ENCODE peak calls at places on chromosomes 1 and 21, in ten cellular contexts. One of them, this sample, is unnamed. For H3K4me1 and H3K27me3, the result is how much of the 10 kb centered on the place peaks cover.

GRCh38 chr1:3133671-3134070 is 64.7 kb downstream of the PRDM16 start:
- DNase-seq in colonic mucosa: peak
- DNase-seq in H1: no peak
- DNase-seq in fibroblast of lung: peak
- DNase-seq in mesendoderm: no peak
- DNase-seq in left ventricle myocardium inferior: no peak
- DNase-seq in cardiac muscle cell: no peak
- DNase-seq in effector memory CD4-positive, alpha-beta T cell: no peak
- DNase-seq in naive thymus-derived CD4-positive, alpha-beta T cell: no peak
- DNase-seq in PC-9: no peak
- DNase-seq in this sample: no peak

GRCh38 chr1:150017206-150017750 is 6.8 kb upstream of the OTUD7B start:
- DNase-seq in colonic mucosa: peak
- DNase-seq in H1: peak
- DNase-seq in fibroblast of lung: no peak
- DNase-seq in mesendoderm: peak
- DNase-seq in left ventricle myocardium inferior: no peak
- DNase-seq in cardiac muscle cell: no peak
- DNase-seq in effector memory CD4-positive, alpha-beta T cell: no peak
- DNase-seq in naive thymus-derived CD4-positive, alpha-beta T cell: no peak
- DNase-seq in PC-9: peak
- DNase-seq in this sample: no peak

GRCh38 chr21:41857771-41858300 is 21.3 kb downstream of the PRDM15 start:
- DNase-seq in colonic mucosa: no peak
- DNase-seq in H1: no peak
- DNase-seq in fibroblast of lung: no peak
- DNase-seq in mesendoderm: no peak
- DNase-seq in left ventricle myocardium inferior: no peak
- DNase-seq in cardiac muscle cell: no peak
- DNase-seq in effector memory CD4-positive, alpha-beta T cell: no peak
- DNase-seq in naive thymus-derived CD4-positive, alpha-beta T cell: no peak
- DNase-seq in PC-9: no peak
- DNase-seq in this sample: no peak

GRCh38 chr1:151763990-151764389 is 694 bp upstream of the MRPL9 start:
- DNase-seq in colonic mucosa: no peak
- DNase-seq in H1: no peak
- DNase-seq in fibroblast of lung: peak
- DNase-seq in mesendoderm: no peak
- DNase-seq in left ventricle myocardium inferior: no peak
- DNase-seq in cardiac muscle cell: peak
- DNase-seq in effector memory CD4-positive, alpha-beta T cell: no peak
- DNase-seq in naive thymus-derived CD4-positive, alpha-beta T cell: no peak
- DNase-seq in PC-9: no peak
- DNase-seq in this sample: no peak

GRCh38 chr1:81801834-81802531 is 1.2 kb downstream of the ADGRL2 start:
- DNase-seq in colonic mucosa: peak
- DNase-seq in H1: no peak
- DNase-seq in fibroblast of lung: peak
- DNase-seq in mesendoderm: peak
- DNase-seq in left ventricle myocardium inferior: peak
- DNase-seq in cardiac muscle cell: peak
- DNase-seq in effector memory CD4-positive, alpha-beta T cell: no peak
- DNase-seq in naive thymus-derived CD4-positive, alpha-beta T cell: no peak
- DNase-seq in PC-9: peak
- DNase-seq in this sample: no peak

GRCh38 chr1:6245869-6246496 is 2.0 kb downstream of the HES3 start:
- DNase-seq in colonic mucosa: peak
- DNase-seq in H1: peak
- DNase-seq in fibroblast of lung: no peak
- DNase-seq in mesendoderm: peak
- DNase-seq in left ventricle myocardium inferior: no peak
- DNase-seq in cardiac muscle cell: no peak
- DNase-seq in effector memory CD4-positive, alpha-beta T cell: no peak
- DNase-seq in naive thymus-derived CD4-positive, alpha-beta T cell: no peak
- DNase-seq in PC-9: no peak
- DNase-seq in this sample: no peak

GRCh38 chr1:36384542-36385409 is 948 bp downstream of the STK40 start:
- DNase-seq in colonic mucosa: peak
- DNase-seq in H1: no peak
- DNase-seq in fibroblast of lung: peak
- DNase-seq in mesendoderm: peak
- DNase-seq in left ventricle myocardium inferior: peak
- DNase-seq in cardiac muscle cell: peak
- DNase-seq in effector memory CD4-positive, alpha-beta T cell: peak
- DNase-seq in naive thymus-derived CD4-positive, alpha-beta T cell: peak
- DNase-seq in PC-9: peak
- DNase-seq in this sample: peak

GRCh38 chr21:42097274-42097673 is 26.2 kb downstream of the UMODL1 start:
- DNase-seq in colonic mucosa: no peak
- DNase-seq in H1: no peak
- DNase-seq in fibroblast of lung: no peak
- DNase-seq in mesendoderm: no peak
- DNase-seq in left ventricle myocardium inferior: no peak
- DNase-seq in cardiac muscle cell: no peak
- DNase-seq in effector memory CD4-positive, alpha-beta T cell: no peak
- DNase-seq in naive thymus-derived CD4-positive, alpha-beta T cell: no peak
- DNase-seq in PC-9: no peak
- DNase-seq in this sample: no peak

GRCh38 chr1:150210086-150210485 is 25.8 kb downstream of the ANP32E start:
- DNase-seq in colonic mucosa: no peak
- DNase-seq in H1: no peak
- DNase-seq in fibroblast of lung: no peak
- DNase-seq in mesendoderm: no peak
- DNase-seq in left ventricle myocardium inferior: no peak
- DNase-seq in cardiac muscle cell: no peak
- DNase-seq in effector memory CD4-positive, alpha-beta T cell: no peak
- DNase-seq in naive thymus-derived CD4-positive, alpha-beta T cell: no peak
- DNase-seq in PC-9: no peak
- DNase-seq in this sample: no peak

GRCh38 chr1:230266456-230266855 is 159.7 kb downstream of the PGBD5 start:
- DNase-seq in colonic mucosa: no peak
- DNase-seq in H1: no peak
- DNase-seq in fibroblast of lung: no peak
- DNase-seq in mesendoderm: no peak
- DNase-seq in left ventricle myocardium inferior: no peak
- DNase-seq in cardiac muscle cell: no peak
- DNase-seq in effector memory CD4-positive, alpha-beta T cell: no peak
- DNase-seq in naive thymus-derived CD4-positive, alpha-beta T cell: no peak
- DNase-seq in PC-9: no peak
- DNase-seq in this sample: no peak

GRCh38 chr1:55650449-55650848 is 435.3 kb upstream of the USP24 start:
- DNase-seq in colonic mucosa: no peak
- DNase-seq in H1: no peak
- DNase-seq in fibroblast of lung: peak
- DNase-seq in mesendoderm: no peak
- DNase-seq in left ventricle myocardium inferior: no peak
- DNase-seq in cardiac muscle cell: peak
- DNase-seq in effector memory CD4-positive, alpha-beta T cell: no peak
- DNase-seq in naive thymus-derived CD4-positive, alpha-beta T cell: no peak
- DNase-seq in PC-9: no peak
- DNase-seq in this sample: no peak

GRCh38 chr1:220291575-220291974 is 19.3 kb upstream of the RAB3GAP2 start:
- DNase-seq in colonic mucosa: no peak
- DNase-seq in H1: no peak
- DNase-seq in fibroblast of lung: no peak
- DNase-seq in mesendoderm: no peak
- DNase-seq in left ventricle myocardium inferior: no peak
- DNase-seq in cardiac muscle cell: no peak
- DNase-seq in effector memory CD4-positive, alpha-beta T cell: no peak
- DNase-seq in naive thymus-derived CD4-positive, alpha-beta T cell: no peak
- DNase-seq in PC-9: no peak
- DNase-seq in this sample: no peak

GRCh38 chr1:32872189-32872898 is 1.6 kb upstream of the FNDC5 start:
- DNase-seq in colonic mucosa: peak
- DNase-seq in H1: peak
- DNase-seq in fibroblast of lung: no peak
- DNase-seq in mesendoderm: peak
- DNase-seq in left ventricle myocardium inferior: peak
- DNase-seq in cardiac muscle cell: peak
- DNase-seq in effector memory CD4-positive, alpha-beta T cell: peak
- DNase-seq in naive thymus-derived CD4-positive, alpha-beta T cell: peak
- DNase-seq in PC-9: peak
- DNase-seq in this sample: peak

DNA sequence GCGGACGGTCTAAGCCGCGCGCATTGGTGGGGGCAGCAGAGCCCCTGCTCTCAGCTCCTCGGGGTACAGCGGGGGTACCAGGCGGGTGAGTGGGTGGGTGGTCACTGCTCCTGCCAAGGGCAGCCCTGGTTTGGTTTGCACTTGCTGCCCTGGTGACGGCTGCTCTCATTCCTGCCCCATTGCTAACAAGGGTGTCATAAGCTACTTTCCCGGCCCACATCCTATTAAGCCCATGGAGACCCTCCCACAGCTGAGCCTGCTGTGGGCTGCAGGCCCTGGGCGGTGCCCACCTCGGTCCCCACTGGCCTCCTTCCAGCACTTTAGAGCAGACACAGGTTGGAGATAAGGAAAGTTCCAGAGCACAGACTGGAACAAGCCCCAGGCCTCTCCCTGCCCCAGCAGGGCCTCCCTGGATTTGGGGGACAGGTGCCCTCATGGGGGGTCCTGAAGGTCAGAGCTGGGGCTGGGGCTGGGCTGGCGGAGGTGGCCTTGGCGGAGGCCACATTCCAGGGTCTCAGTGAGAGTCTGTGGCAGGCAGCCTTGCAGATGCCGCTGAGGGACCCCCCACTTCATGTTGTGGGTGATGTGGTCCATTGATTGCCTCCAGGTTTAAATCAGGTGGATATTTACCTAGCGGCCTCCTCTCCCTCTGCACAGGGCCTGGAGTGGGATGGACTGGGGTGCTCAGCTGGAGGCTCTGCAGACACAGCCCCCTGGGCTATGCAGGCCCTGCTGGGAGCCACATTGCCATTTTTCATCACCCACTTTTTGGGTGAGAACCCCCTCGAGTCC is 27.0 kb downstream of the COL18A1 start:
- DNase-seq in colonic mucosa: no peak
- DNase-seq in H1: no peak
- DNase-seq in fibroblast of lung: peak
- DNase-seq in mesendoderm: no peak
- DNase-seq in left ventricle myocardium inferior: no peak
- DNase-seq in cardiac muscle cell: no peak
- DNase-seq in effector memory CD4-positive, alpha-beta T cell: no peak
- DNase-seq in naive thymus-derived CD4-positive, alpha-beta T cell: no peak
- DNase-seq in PC-9: no peak
- DNase-seq in this sample: no peak
- H3K4me1 ChIP-seq in colonic mucosa: under half
- H3K4me1 ChIP-seq in H1: under half
- H3K4me1 ChIP-seq in fibroblast of lung: under half
- H3K4me1 ChIP-seq in mesendoderm: under half
- H3K4me1 ChIP-seq in left ventricle myocardium inferior: half or more
- H3K4me1 ChIP-seq in cardiac muscle cell: half or more
- H3K4me1 ChIP-seq in effector memory CD4-positive, alpha-beta T cell: under half
- H3K4me1 ChIP-seq in naive thymus-derived CD4-positive, alpha-beta T cell: under half
- H3K4me1 ChIP-seq in PC-9: under half
- H3K4me1 ChIP-seq in this sample: under half

GRCh38 chr1:75724472-75725022 is at the start of gene ACADM:
- DNase-seq in colonic mucosa: peak
- DNase-seq in H1: peak
- DNase-seq in fibroblast of lung: peak
- DNase-seq in mesendoderm: peak
- DNase-seq in left ventricle myocardium inferior: peak
- DNase-seq in cardiac muscle cell: peak
- DNase-seq in effector memory CD4-positive, alpha-beta T cell: peak
- DNase-seq in naive thymus-derived CD4-positive, alpha-beta T cell: peak
- DNase-seq in PC-9: peak
- DNase-seq in this sample: peak
- H3K4me3 ChIP-seq in colonic mucosa: peak
- H3K4me3 ChIP-seq in H1: peak
- H3K4me3 ChIP-seq in fibroblast of lung: peak
- H3K4me3 ChIP-seq in mesendoderm: peak
- H3K4me3 ChIP-seq in left ventricle myocardium inferior: peak
- H3K4me3 ChIP-seq in cardiac muscle cell: peak
- H3K4me3 ChIP-seq in effector memory CD4-positive, alpha-beta T cell: peak
- H3K4me3 ChIP-seq in naive thymus-derived CD4-positive, alpha-beta T cell: peak
- H3K4me3 ChIP-seq in PC-9: peak
- H3K4me3 ChIP-seq in this sample: peak

GRCh38 chr1:160217466-160218165 is 12.4 kb downstream of the PEA15 start:
- DNase-seq in colonic mucosa: peak
- DNase-seq in H1: no peak
- DNase-seq in fibroblast of lung: peak
- DNase-seq in mesendoderm: no peak
- DNase-seq in left ventricle myocardium inferior: no peak
- DNase-seq in cardiac muscle cell: no peak
- DNase-seq in effector memory CD4-positive, alpha-beta T cell: no peak
- DNase-seq in naive thymus-derived CD4-positive, alpha-beta T cell: no peak
- DNase-seq in PC-9: no peak
- DNase-seq in this sample: no peak

GRCh38 chr1:160210563-160210962 is 5.4 kb downstream of the PEA15 start:
- DNase-seq in colonic mucosa: no peak
- DNase-seq in H1: no peak
- DNase-seq in fibroblast of lung: no peak
- DNase-seq in mesendoderm: no peak
- DNase-seq in left ventricle myocardium inferior: no peak
- DNase-seq in cardiac muscle cell: no peak
- DNase-seq in effector memory CD4-positive, alpha-beta T cell: no peak
- DNase-seq in naive thymus-derived CD4-positive, alpha-beta T cell: no peak
- DNase-seq in PC-9: no peak
- DNase-seq in this sample: no peak

GRCh38 chr1:160211010-160211790 is 6.0 kb downstream of the PEA15 start:
- DNase-seq in colonic mucosa: no peak
- DNase-seq in H1: no peak
- DNase-seq in fibroblast of lung: peak
- DNase-seq in mesendoderm: peak
- DNase-seq in left ventricle myocardium inferior: no peak
- DNase-seq in cardiac muscle cell: no peak
- DNase-seq in effector memory CD4-positive, alpha-beta T cell: no peak
- DNase-seq in naive thymus-derived CD4-positive, alpha-beta T cell: no peak
- DNase-seq in PC-9: no peak
- DNase-seq in this sample: no peak

GRCh38 chr1:160219062-160219929 is 14.1 kb downstream of the PEA15 start:
- DNase-seq in colonic mucosa: peak
- DNase-seq in H1: no peak
- DNase-seq in fibroblast of lung: peak
- DNase-seq in mesendoderm: peak
- DNase-seq in left ventricle myocardium inferior: peak
- DNase-seq in cardiac muscle cell: peak
- DNase-seq in effector memory CD4-positive, alpha-beta T cell: no peak
- DNase-seq in naive thymus-derived CD4-positive, alpha-beta T cell: no peak
- DNase-seq in PC-9: no peak
- DNase-seq in this sample: no peak

GRCh38 chr1:160214481-160215140 is 9.4 kb downstream of the PEA15 start:
- DNase-seq in colonic mucosa: peak
- DNase-seq in H1: no peak
- DNase-seq in fibroblast of lung: no peak
- DNase-seq in mesendoderm: no peak
- DNase-seq in left ventricle myocardium inferior: no peak
- DNase-seq in cardiac muscle cell: no peak
- DNase-seq in effector memory CD4-positive, alpha-beta T cell: no peak
- DNase-seq in naive thymus-derived CD4-positive, alpha-beta T cell: no peak
- DNase-seq in PC-9: no peak
- DNase-seq in this sample: no peak
- H3K27me3 ChIP-seq in colonic mucosa: under half
- H3K27me3 ChIP-seq in H1: under half
- H3K27me3 ChIP-seq in fibroblast of lung: under half
- H3K27me3 ChIP-seq in mesendoderm: under half
- H3K27me3 ChIP-seq in left ventricle myocardium inferior: under half
- H3K27me3 ChIP-seq in cardiac muscle cell: under half
- H3K27me3 ChIP-seq in effector memory CD4-positive, alpha-beta T cell: under half
- H3K27me3 ChIP-seq in naive thymus-derived CD4-positive, alpha-beta T cell: under half
- H3K27me3 ChIP-seq in PC-9: under half
- H3K27me3 ChIP-seq in this sample: under half

GRCh38 chr1:40386311-40386778 is 12.8 kb downstream of the SMAP2 start:
- DNase-seq in colonic mucosa: no peak
- DNase-seq in H1: no peak
- DNase-seq in fibroblast of lung: no peak
- DNase-seq in mesendoderm: no peak
- DNase-seq in left ventricle myocardium inferior: no peak
- DNase-seq in cardiac muscle cell: no peak
- DNase-seq in effector memory CD4-positive, alpha-beta T cell: no peak
- DNase-seq in naive thymus-derived CD4-positive, alpha-beta T cell: no peak
- DNase-seq in PC-9: no peak
- DNase-seq in this sample: no peak
- H3K4me1 ChIP-seq in colonic mucosa: under half
- H3K4me1 ChIP-seq in H1: under half
- H3K4me1 ChIP-seq in fibroblast of lung: under half
- H3K4me1 ChIP-seq in mesendoderm: under half
- H3K4me1 ChIP-seq in left ventricle myocardium inferior: half or more
- H3K4me1 ChIP-seq in cardiac muscle cell: under half
- H3K4me1 ChIP-seq in effector memory CD4-positive, alpha-beta T cell: half or more
- H3K4me1 ChIP-seq in naive thymus-derived CD4-positive, alpha-beta T cell: half or more
- H3K4me1 ChIP-seq in PC-9: under half
- H3K4me1 ChIP-seq in this sample: half or more

This sample was measured in CD4-positive, CD25-positive, alpha-beta regulatory T cell.